ENCODE peak calls at places on chromosomes 11 and 22, in six cellular contexts. M is HCT116; G is stimulated activated CD4-positive, alpha-beta T cell treated with anti-CD3 and anti-CD28 coated beads, Interleukin-2, amount 100 ng/mL, for 24 hours; F is cardiac muscle cell; K is endothelial cell; H is NCI-H82. N is an unnamed sample.

GRCh38 chr11:111512296-111513239 is at the start of gene BTG4:
- DNase-seq in M (no peak), G (peak; percentile 46), F (peak; percentile 34), K (peak; percentile 38), H (no peak), N (no peak)

GRCh38 chr11:124896071-124896750 is 1.5 kb downstream of the ROBO4 start:
- DNase-seq in M (no peak), G (no peak), F (no peak), K (no peak), H (no peak), N (no peak)

GRCh38 chr11:8775341-8776133 is 92.9 kb downstream of the RPL27A start:
- DNase-seq in M (no peak), G (no peak), F (no peak), K (no peak), H (peak; percentile 59), N (no peak)

GRCh38 chr11:95641506-95641905 is 148.1 kb downstream of the FAM76B start:
- DNase-seq in M (no peak), G (peak; percentile 2), F (no peak), K (no peak), H (no peak), N (no peak)

GRCh38 chr22:16651217-16651616 is 58.6 kb upstream of the CCT8L2 start:
- DNase-seq in M (no peak), G (no peak), F (no peak), K (no peak), H (no peak), N (no peak)

GRCh38 chr11:1639102-1639620 is 9.6 kb downstream of the KRTAP5-5 start:
- DNase-seq in M (no peak), G (no peak), F (no peak), K (no peak), H (no peak), N (no peak)

GRCh38 chr11:71537537-71537936 is 288 bp upstream of the KRTAP5-8 start:
- DNase-seq in M (no peak), G (no peak), F (no peak), K (no peak), H (no peak), N (no peak)

GRCh38 chr11:77207019-77207485 is 79.0 kb downstream of the MYO7A start:
- DNase-seq in M (no peak), G (no peak), F (no peak), K (peak; percentile 2), H (no peak), N (no peak)

GRCh38 chr11:762421-763072 is 14.7 kb downstream of the GATD1 start:
- DNase-seq in M (peak; percentile 72), G (peak; percentile 33), F (no peak), K (no peak), H (peak; percentile 76), N (peak; percentile 72)

GRCh38 chr22:33747576-33748180 is 172.6 kb downstream of the LARGE1 start:
- DNase-seq in M (no peak), G (no peak), F (no peak), K (no peak), H (peak; percentile 48), N (peak; percentile 60)

GRCh38 chr11:16773981-16774710 is 35.7 kb downstream of the C11orf58 start:
- DNase-seq in M (no peak), G (no peak), F (no peak), K (no peak), H (no peak), N (no peak)

GRCh38 chr11:84594602-84595001 is 1032.5 kb downstream of the DLG2 start:
- DNase-seq in M (no peak), G (no peak), F (no peak), K (no peak), H (no peak), N (no peak)

GRCh38 chr11:130002352-130002845 is at the start of gene PRDM10:
- DNase-seq in M (peak; percentile 84), G (peak; percentile 88), F (peak; percentile 92), K (peak; percentile 87), H (peak; percentile 98), N (peak; percentile 92)

GRCh38 chr11:86047275-86047991 is 21.5 kb downstream of the PICALM start:
- DNase-seq in M (no peak), G (peak; percentile 47), F (no peak), K (no peak), H (no peak), N (no peak)

GRCh38 chr11:8337396-8337795 is 73.7 kb upstream of the LMO1 start:
- DNase-seq in M (no peak), G (no peak), F (no peak), K (no peak), H (no peak), N (no peak)

GRCh38 chr11:26851696-26852095 is 129.8 kb upstream of the SLC5A12 start:
- DNase-seq in M (no peak), G (no peak), F (no peak), K (no peak), H (peak; percentile 26), N (no peak)

GRCh38 chr22:48483764-48484528 is 1343.7 kb downstream of the BRD1 start:
- DNase-seq in M (no peak), G (no peak), F (no peak), K (no peak), H (no peak), N (no peak)